ENCODE peak calls at places on chromosomes 6 and 20, in five cellular contexts. One of them, this sample, is unnamed.

GRCh38 chr6:125310994-125311649 is 9.4 kb upstream of the HDDC2 start:
- DNase-seq in H1: no peak
- DNase-seq in WTC11: no peak
- DNase-seq in K562: peak; percentile 72
- DNase-seq in GM12878: no peak
- DNase-seq in this sample: peak; percentile 68

GRCh38 chr6:107493158-107494057 is 3.5 kb downstream of the SOBP start:
- DNase-seq in H1: no peak
- DNase-seq in WTC11: no peak
- DNase-seq in K562: no peak
- DNase-seq in GM12878: no peak
- DNase-seq in this sample: peak; percentile 98

GRCh38 chr6:66662196-66662595 is 955.2 kb upstream of the EYS start:
- DNase-seq in H1: no peak
- DNase-seq in WTC11: no peak
- DNase-seq in K562: peak; percentile 0
- DNase-seq in GM12878: no peak
- DNase-seq in this sample: peak; percentile 10

GRCh38 chr6:15066433-15067337 is 179.2 kb upstream of the JARID2 start:
- DNase-seq in H1: no peak
- DNase-seq in WTC11: no peak
- DNase-seq in K562: peak; percentile 87
- DNase-seq in GM12878: no peak
- DNase-seq in this sample: no peak

GRCh38 chr6:158290659-158291058 is 21.6 kb upstream of the TULP4 start:
- DNase-seq in H1: no peak
- DNase-seq in WTC11: no peak
- DNase-seq in K562: no peak
- DNase-seq in GM12878: peak; percentile 39
- DNase-seq in this sample: no peak

GRCh38 chr6:73262701-73263569 is at the start of gene KHDC1:
- DNase-seq in H1: peak; percentile 50
- DNase-seq in WTC11: peak; percentile 66
- DNase-seq in K562: peak; percentile 72
- DNase-seq in GM12878: no peak
- DNase-seq in this sample: no peak

GRCh38 chr20:20546402-20546801 is 166.0 kb downstream of the RALGAPA2 start:
- DNase-seq in H1: no peak
- DNase-seq in WTC11: no peak
- DNase-seq in K562: no peak
- DNase-seq in GM12878: no peak
- DNase-seq in this sample: no peak

GRCh38 chr20:46520976-46521579 is 7.7 kb upstream of the ZNF334 start:
- DNase-seq in H1: peak; percentile 59
- DNase-seq in WTC11: peak; percentile 77
- DNase-seq in K562: peak; percentile 64
- DNase-seq in GM12878: peak; percentile 25
- DNase-seq in this sample: peak; percentile 80

GRCh38 chr6:37699138-37699766 is 1.6 kb upstream of the MDGA1 start:
- DNase-seq in H1: no peak
- DNase-seq in WTC11: no peak
- DNase-seq in K562: peak; percentile 62
- DNase-seq in GM12878: no peak
- DNase-seq in this sample: no peak

GRCh38 chr6:37756141-37756540 is 58.5 kb upstream of the MDGA1 start:
- DNase-seq in H1: no peak
- DNase-seq in WTC11: no peak
- DNase-seq in K562: no peak
- DNase-seq in GM12878: no peak
- DNase-seq in this sample: no peak

GRCh38 chr20:10498196-10498595 is 63.1 kb downstream of the SLX4IP start:
- DNase-seq in H1: no peak
- DNase-seq in WTC11: no peak
- DNase-seq in K562: no peak
- DNase-seq in GM12878: no peak
- DNase-seq in this sample: no peak

GRCh38 chr6:106525111-106525884 is 104.0 kb downstream of the RTN4IP1 start:
- DNase-seq in H1: no peak
- DNase-seq in WTC11: no peak
- DNase-seq in K562: no peak
- DNase-seq in GM12878: no peak
- DNase-seq in this sample: no peak

GRCh38 chr6:169212897-169213813 is 40.5 kb downstream of the THBS2 start:
- DNase-seq in H1: peak; percentile 54
- DNase-seq in WTC11: peak; percentile 84
- DNase-seq in K562: peak; percentile 95
- DNase-seq in GM12878: peak; percentile 27
- DNase-seq in this sample: peak; percentile 68

GRCh38 chr20:24577271-24577909 is 108.0 kb downstream of the SYNDIG1 start:
- DNase-seq in H1: no peak
- DNase-seq in WTC11: no peak
- DNase-seq in K562: no peak
- DNase-seq in GM12878: no peak
- DNase-seq in this sample: no peak

GRCh38 chr6:25017932-25018581 is 82.3 kb upstream of the RIPOR2 start:
- DNase-seq in H1: peak; percentile 66
- DNase-seq in WTC11: peak; percentile 80
- DNase-seq in K562: peak; percentile 52
- DNase-seq in GM12878: no peak
- DNase-seq in this sample: peak; percentile 8

GRCh38 chr20:61055130-61055529 is 196.9 kb upstream of the CDH4 start:
- DNase-seq in H1: no peak
- DNase-seq in WTC11: no peak
- DNase-seq in K562: no peak
- DNase-seq in GM12878: no peak
- DNase-seq in this sample: no peak

GRCh38 chr20:19976595-19977372 is 40.4 kb upstream of the NAA20 start:
- DNase-seq in H1: peak; percentile 50
- DNase-seq in WTC11: no peak
- DNase-seq in K562: no peak
- DNase-seq in GM12878: no peak
- DNase-seq in this sample: peak; percentile 90

GRCh38 chr6:159693894-159694545 is 979 bp upstream of the SOD2 start:
- DNase-seq in H1: no peak
- DNase-seq in WTC11: no peak
- DNase-seq in K562: peak; percentile 65
- DNase-seq in GM12878: no peak
- DNase-seq in this sample: peak; percentile 73

GRCh38 chr20:25254986-25255680 is 7.2 kb downstream of the PYGB start:
- DNase-seq in H1: no peak
- DNase-seq in WTC11: no peak
- DNase-seq in K562: no peak
- DNase-seq in GM12878: no peak
- DNase-seq in this sample: no peak

GRCh38 chr20:46028110-46028509 is 905 bp upstream of the SLC12A5 start:
- DNase-seq in H1: no peak
- DNase-seq in WTC11: no peak
- DNase-seq in K562: no peak
- DNase-seq in GM12878: no peak
- DNase-seq in this sample: no peak

GRCh38 chr6:21615504-21615903 is 22.0 kb downstream of the SOX4 start:
- DNase-seq in H1: no peak
- DNase-seq in WTC11: no peak
- DNase-seq in K562: no peak
- DNase-seq in GM12878: no peak
- DNase-seq in this sample: no peak

GRCh38 chr20:62694868-62695267 is 13.8 kb upstream of the NTSR1 start:
- DNase-seq in H1: no peak
- DNase-seq in WTC11: no peak
- DNase-seq in K562: no peak
- DNase-seq in GM12878: no peak
- DNase-seq in this sample: no peak

GRCh38 chr6:34757687-34758274 is 476 bp downstream of the SNRPC start:
- DNase-seq in H1: no peak
- DNase-seq in WTC11: no peak
- DNase-seq in K562: no peak
- DNase-seq in GM12878: no peak
- DNase-seq in this sample: no peak

GRCh38 chr6:163180874-163181541 is 233.5 kb upstream of the QKI start:
- DNase-seq in H1: peak; percentile 46
- DNase-seq in WTC11: peak; percentile 77
- DNase-seq in K562: peak; percentile 73
- DNase-seq in GM12878: no peak
- DNase-seq in this sample: peak; percentile 91

GRCh38 chr6:127547215-127547614 is 28.1 kb upstream of the MTCL3 start:
- DNase-seq in H1: no peak
- DNase-seq in WTC11: peak; percentile 44
- DNase-seq in K562: peak; percentile 1
- DNase-seq in GM12878: no peak
- DNase-seq in this sample: no peak

GRCh38 chr6:106563614-106564013 is 65.7 kb downstream of the RTN4IP1 start:
- DNase-seq in H1: no peak
- DNase-seq in WTC11: no peak
- DNase-seq in K562: no peak
- DNase-seq in GM12878: no peak
- DNase-seq in this sample: no peak

GRCh38 chr6:25118038-25118437 is 161.1 kb upstream of the CARMIL1 start:
- DNase-seq in H1: no peak
- DNase-seq in WTC11: no peak
- DNase-seq in K562: no peak
- DNase-seq in GM12878: no peak
- DNase-seq in this sample: no peak

GRCh38 chr6:44740566-44741120 is 353.1 kb downstream of the CDC5L start:
- DNase-seq in H1: no peak
- DNase-seq in WTC11: no peak
- DNase-seq in K562: no peak
- DNase-seq in GM12878: no peak
- DNase-seq in this sample: no peak

GRCh38 chr6:106870824-106871300 is 103.7 kb downstream of the CD24 start:
- DNase-seq in H1: no peak
- DNase-seq in WTC11: no peak
- DNase-seq in K562: no peak
- DNase-seq in GM12878: no peak
- DNase-seq in this sample: no peak

DNA sequence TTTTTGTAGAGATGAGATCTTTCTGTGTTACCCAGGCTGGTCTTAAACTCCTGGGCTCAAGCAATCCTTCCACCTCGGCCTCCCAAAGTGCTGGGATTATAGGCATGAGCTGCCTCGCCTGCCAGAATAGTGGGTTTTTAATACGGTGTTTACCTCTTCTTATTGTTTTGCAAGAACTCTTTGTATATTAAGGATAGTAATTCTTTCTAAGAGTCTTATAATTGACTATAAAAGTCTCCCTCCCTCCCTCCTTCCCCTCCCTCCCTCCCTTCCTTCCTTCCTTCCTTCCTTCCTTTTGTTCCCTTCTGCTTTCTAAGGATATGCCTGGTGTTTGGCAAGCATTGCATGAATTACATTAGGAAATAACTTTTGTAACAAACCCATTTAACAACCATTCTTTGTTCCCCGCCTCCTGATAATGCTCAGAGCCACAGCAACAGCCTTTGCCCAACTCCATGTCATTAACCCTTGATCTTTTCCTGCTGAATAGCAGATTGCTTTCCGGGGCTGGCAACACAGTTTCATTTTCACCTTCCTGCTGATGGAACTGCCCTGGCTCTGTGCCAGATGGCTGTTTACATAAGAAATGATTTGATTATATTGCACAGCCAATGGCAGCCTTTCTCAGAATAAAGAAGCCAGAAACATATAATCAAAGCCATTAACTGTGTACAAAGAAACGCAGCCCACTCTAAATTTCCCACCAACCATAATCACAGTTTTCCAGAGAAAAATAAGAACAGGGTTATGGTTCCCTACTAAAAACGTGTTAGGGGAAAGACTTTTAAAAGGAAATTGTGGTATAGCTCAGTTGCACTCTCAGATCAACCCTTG is 143.7 kb upstream of the PTPN1 start:
- DNase-seq in H1: no peak
- DNase-seq in WTC11: no peak
- DNase-seq in K562: peak; percentile 43
- DNase-seq in GM12878: no peak
- DNase-seq in this sample: peak; percentile 100
- TF ChIP-seq ATF2 in H1: no peak
- TF ChIP-seq ATF2 in WTC11: no peak
- TF ChIP-seq ATF2 in K562: no peak
- TF ChIP-seq ATF2 in GM12878: no peak
- TF ChIP-seq ATF2 in this sample: peak; percentile 87

DNA sequence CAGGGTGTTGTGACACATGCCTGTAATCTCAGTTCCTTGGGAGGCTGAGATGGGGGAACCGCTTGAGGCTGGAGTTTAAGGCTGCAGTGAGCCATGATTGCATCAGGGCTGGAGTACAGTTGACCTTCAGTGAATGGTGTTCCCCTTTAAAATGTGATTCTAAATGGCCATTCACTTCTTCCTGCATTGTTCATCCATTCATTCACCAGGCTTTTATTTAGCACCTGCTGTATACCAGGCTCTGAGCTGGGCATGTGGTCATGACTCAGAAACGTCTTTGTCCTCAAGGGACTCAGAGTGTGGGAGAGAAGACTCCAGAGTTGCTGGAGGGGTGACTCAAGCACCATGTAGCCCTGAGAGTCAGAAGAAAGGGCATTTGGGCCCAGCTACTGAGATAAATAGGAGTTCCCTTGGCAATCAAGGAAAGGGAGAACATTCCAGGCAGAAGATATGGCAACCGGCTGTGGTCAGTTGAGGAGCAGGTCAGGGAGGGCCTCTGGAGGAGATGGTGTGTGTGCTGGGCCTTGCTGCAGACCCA is 101.1 kb downstream of the DLGAP4 start:
- DNase-seq in H1: no peak
- DNase-seq in WTC11: no peak
- DNase-seq in K562: no peak
- DNase-seq in GM12878: no peak
- DNase-seq in this sample: no peak
- TF ChIP-seq ATF2 in H1: no peak
- TF ChIP-seq ATF2 in WTC11: no peak
- TF ChIP-seq ATF2 in K562: no peak
- TF ChIP-seq ATF2 in GM12878: no peak
- TF ChIP-seq ATF2 in this sample: no peak

DNA sequence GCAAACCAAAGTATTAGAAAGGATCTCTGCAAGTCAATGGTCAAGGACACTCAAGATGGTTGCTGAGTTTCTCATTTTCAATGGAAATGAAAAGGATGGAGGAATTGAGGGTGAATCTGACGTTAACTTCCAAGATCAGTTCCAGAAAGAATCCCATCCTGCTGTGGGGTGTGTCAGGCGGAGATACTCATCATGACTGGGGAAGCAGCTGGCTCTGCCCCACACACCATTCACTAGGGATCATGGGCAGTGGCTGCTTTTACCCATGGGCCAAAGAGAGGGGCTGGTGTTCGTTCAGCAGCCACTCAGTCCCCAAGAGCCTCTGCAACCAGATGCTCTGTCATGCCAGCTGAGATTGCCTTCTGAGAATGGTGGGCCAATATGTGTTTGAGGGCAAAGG is 102.3 kb upstream of the KCNK16 start:
- DNase-seq in H1: no peak
- DNase-seq in WTC11: no peak
- DNase-seq in K562: no peak
- DNase-seq in GM12878: no peak
- DNase-seq in this sample: no peak
- TF ChIP-seq ATF2 in H1: no peak
- TF ChIP-seq ATF2 in WTC11: no peak
- TF ChIP-seq ATF2 in K562: no peak
- TF ChIP-seq ATF2 in GM12878: no peak
- TF ChIP-seq ATF2 in this sample: no peak

GRCh38 chr20:31661625-31662371 is 24.1 kb downstream of the COX4I2 start:
- DNase-seq in H1: peak; percentile 23
- DNase-seq in WTC11: peak; percentile 87
- DNase-seq in K562: peak; percentile 92
- DNase-seq in GM12878: no peak
- DNase-seq in this sample: peak; percentile 76
- TF ChIP-seq ATF2 in H1: peak; percentile 73
- TF ChIP-seq ATF2 in WTC11: no peak
- TF ChIP-seq ATF2 in K562: no peak
- TF ChIP-seq ATF2 in GM12878: no peak
- TF ChIP-seq ATF2 in this sample: no peak

This sample was measured in HepG2.